ENCODE peak calls at places on chromosomes 4 and X, in seven cellular contexts. F is CD4-positive, alpha-beta T cell; C is substantia nigra; K is aorta; Y is lung; G is left lung; Z is right atrium auricular region. X is an unnamed sample.

GRCh38 chr4:107248571-107248970 is 212.5 kb upstream of the DKK2 start:
- DNase-seq in K (no peak), C (no peak), F (no peak), G (no peak), Z (no peak), Y (no peak), X (peak; percentile 24)

GRCh38 chr4:14667624-14668295 is 334.5 kb upstream of the CPEB2 start:
- DNase-seq in C (no peak), G (no peak), Z (no peak), F (no peak), Y (no peak), K (no peak), X (no peak)

GRCh38 chrX:102651968-102652744 is 873 bp downstream of the GPRASP1 start:
- DNase-seq in G (no peak), C (peak; percentile 3), K (peak; percentile 73), F (peak; percentile 63), Z (peak; percentile 72), Y (no peak), X (peak; percentile 52)

GRCh38 chrX:108537005-108537404 is 97.4 kb downstream of the COL4A5 start:
- DNase-seq in F (no peak), Y (no peak), G (no peak), K (no peak), Z (no peak), C (no peak), X (peak; percentile 54)

GRCh38 chr4:139761461-139761860 is 95.8 kb downstream of the MGST2 start:
- DNase-seq in Y (no peak), Z (no peak), K (no peak), F (no peak), C (no peak), G (no peak), X (peak; percentile 58)

GRCh38 chr4:183449193-183449888 is 4.9 kb downstream of the CDKN2AIP start:
- DNase-seq in Y (no peak), Z (no peak), C (no peak), K (no peak), F (no peak), G (no peak), X (peak; percentile 51)

GRCh38 chrX:68238568-68238967 is 194.7 kb downstream of the OPHN1 start:
- DNase-seq in F (no peak), G (no peak), K (no peak), Y (no peak), C (no peak), Z (no peak), X (peak; percentile 7)

GRCh38 chr4:127165971-127166370 is 466.8 kb upstream of the INTU start:
- DNase-seq in C (no peak), G (no peak), F (no peak), Z (no peak), K (no peak), Y (no peak), X (peak; percentile 39)

GRCh38 chrX:77426811-77427210 is 20.4 kb upstream of the FGF16 start:
- DNase-seq in G (no peak), Z (no peak), K (no peak), F (no peak), C (no peak), Y (no peak), X (peak; percentile 57)

GRCh38 chr4:48290146-48290772 is 20.6 kb upstream of the TEC start:
- DNase-seq in K (no peak), Z (no peak), Y (no peak), F (no peak), C (no peak), G (no peak), X (peak; percentile 52)

GRCh38 chr4:52577285-52577968 is 81.7 kb downstream of the USP46 start:
- DNase-seq in Y (no peak), G (no peak), C (no peak), Z (no peak), K (no peak), F (no peak), X (peak; percentile 52)

GRCh38 chrX:13283512-13283911 is 36.3 kb downstream of the ATXN3L start:
- DNase-seq in G (no peak), F (no peak), Y (no peak), K (no peak), Z (no peak), C (no peak), X (peak; percentile 4)

GRCh38 chr4:104491396-104491821 is 3.3 kb downstream of the CXXC4 start:
- DNase-seq in K (peak; percentile 83), F (peak; percentile 5), C (peak; percentile 16), G (peak; percentile 84), Y (no peak), Z (no peak), X (peak; percentile 28)

GRCh38 chr4:7814451-7814850 is 125.2 kb downstream of the AFAP1 start:
- DNase-seq in Y (no peak), F (no peak), C (no peak), K (no peak), G (no peak), Z (no peak), X (no peak)
- H3K27ac ChIP-seq in Y (no peak overlapping the region), F (no peak overlapping the region), C (no peak overlapping the region), K (no peak overlapping the region), G (no peak overlapping the region), Z (no peak overlapping the region), X (peak overlapping the region; percentile 67)

DNA sequence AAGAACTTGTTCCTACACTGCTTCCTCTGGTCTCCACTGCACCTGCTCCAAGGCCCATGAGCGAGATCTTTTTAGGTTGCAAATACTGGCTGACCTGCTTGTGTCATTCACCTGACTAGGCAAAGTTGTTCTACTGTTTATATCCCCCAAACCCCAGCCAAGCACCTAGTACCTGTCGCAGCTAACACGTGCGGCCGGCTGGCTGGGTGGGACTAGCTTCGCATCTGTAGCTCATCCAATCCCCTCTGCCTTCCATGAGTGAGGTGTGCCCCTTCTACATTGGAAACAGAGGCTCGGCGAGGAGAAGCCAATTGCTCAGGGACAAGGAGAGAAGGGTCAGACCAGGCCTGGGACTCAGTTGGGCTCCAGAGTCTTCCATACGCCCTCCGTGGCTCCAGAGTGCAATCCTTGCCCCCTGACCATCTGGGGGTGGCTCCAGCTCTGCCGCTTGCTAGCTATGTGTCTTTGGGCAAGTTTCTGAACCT is 86.5 kb downstream of the WFS1 start:
- DNase-seq in Y (no peak), G (peak; percentile 61), C (no peak), Z (no peak), F (no peak), K (no peak), X (no peak)
- H3K27ac ChIP-seq in Y (no peak overlapping the region), G (no peak overlapping the region), C (no peak overlapping the region), Z (no peak overlapping the region), F (no peak overlapping the region), K (no peak overlapping the region), X (no peak overlapping the region)

DNA sequence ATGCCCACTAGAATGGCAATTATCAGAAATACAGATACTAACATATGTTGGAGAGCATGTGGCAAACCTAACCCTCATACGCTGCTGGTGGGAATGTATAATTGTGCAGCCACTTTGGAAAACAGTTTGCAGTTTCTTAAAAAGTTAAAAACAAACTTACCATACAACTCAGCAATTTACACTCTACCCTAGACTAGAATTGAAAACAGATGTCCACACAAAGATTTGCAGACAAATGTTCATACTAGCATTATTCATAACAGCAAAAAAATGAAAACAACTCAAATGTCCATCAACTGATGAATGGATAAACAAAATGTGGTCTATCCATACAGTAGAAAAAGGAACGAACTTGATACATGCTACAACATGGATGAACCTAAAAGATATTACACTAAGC is 64.4 kb downstream of the SLC9A7 start:
- DNase-seq in F (no peak), Y (no peak), Z (no peak), K (no peak), C (no peak), G (no peak), X (no peak)
- H3K27ac ChIP-seq in F (no peak overlapping the region), Y (no peak overlapping the region), Z (no peak overlapping the region), K (no peak overlapping the region), C (no peak overlapping the region), G (no peak overlapping the region), X (no peak overlapping the region)

GRCh38 chr4:119010909-119011606 is 122.4 kb downstream of the SYNPO2 start:
- DNase-seq in F (no peak), Z (no peak), C (no peak), K (no peak), G (peak; percentile 20), Y (peak; percentile 55), X (no peak)

GRCh38 chr4:119011607-119011988 is 122.9 kb downstream of the SYNPO2 start:
- DNase-seq in C (no peak), Z (no peak), Y (no peak), G (no peak), F (no peak), K (no peak), X (no peak)

GRCh38 chr4:119000400-119000799 is 111.7 kb downstream of the SYNPO2 start:
- DNase-seq in K (peak; percentile 78), F (no peak), Z (no peak), Y (no peak), G (no peak), C (no peak), X (peak; percentile 33)

GRCh38 chr4:118999919-119000318 is 111.3 kb downstream of the SYNPO2 start:
- DNase-seq in C (no peak), Y (no peak), K (no peak), F (no peak), Z (no peak), G (no peak), X (no peak)

GRCh38 chr4:119005888-119006287 is 117.2 kb downstream of the SYNPO2 start:
- DNase-seq in C (no peak), Y (no peak), F (no peak), G (no peak), K (no peak), Z (no peak), X (no peak)
- H3K27ac ChIP-seq in C (no peak overlapping the region), Y (no peak overlapping the region), F (no peak overlapping the region), G (no peak overlapping the region), K (peak overlapping the region; percentile 36), Z (no peak overlapping the region), X (no peak overlapping the region)